ENCODE peak calls at places on chromosome 13, in seven cellular contexts. H is IMR-90, D is suprapubic skin, P is right cardiac atrium, L is cardiac muscle cell, F is mesendoderm, J is heart right ventricle. A is an unnamed sample.

GRCh38 chr13:46321494-46322225 is 65.4 kb downstream of the RUBCNL start:
- DNase-seq in J (peak; percentile 34), P (peak; percentile 79), H (peak; percentile 44), D (no peak), L (peak; percentile 76), F (peak; percentile 73), A (no peak)

GRCh38 chr13:73466561-73466960 is 407.8 kb downstream of the KLF5 start:
- DNase-seq in H (no peak), F (peak; percentile 29), P (no peak), J (no peak), D (no peak), L (no peak), A (no peak)

GRCh38 chr13:78239681-78240080 is 321.1 kb upstream of the EDNRB start:
- DNase-seq in D (no peak), F (peak; percentile 35), H (peak; percentile 1), L (no peak), J (no peak), P (no peak), A (no peak)

GRCh38 chr13:28423010-28423409 is 71.9 kb downstream of the FLT1 start:
- DNase-seq in L (no peak), D (no peak), F (no peak), P (peak; percentile 65), H (no peak), J (peak; percentile 27), A (peak; percentile 47)

GRCh38 chr13:113978741-113979481 is 5.0 kb upstream of the C13orf46 start:
- DNase-seq in P (peak; percentile 29), J (no peak), F (no peak), L (no peak), D (peak; percentile 71), H (no peak), A (no peak)

GRCh38 chr13:20197361-20197834 is 4.7 kb upstream of the GJB2 start:
- DNase-seq in H (peak; percentile 56), D (no peak), J (no peak), P (no peak), F (peak; percentile 37), L (peak; percentile 60), A (no peak)

GRCh38 chr13:54799621-54800226 is 1771.1 kb downstream of the OLFM4 start:
- DNase-seq in P (peak; percentile 38), H (no peak), J (no peak), L (no peak), D (peak; percentile 47), F (no peak), A (no peak)

GRCh38 chr13:99454518-99455183 is 46.6 kb upstream of the TM9SF2 start:
- DNase-seq in F (no peak), D (no peak), H (no peak), J (no peak), L (no peak), P (no peak), A (no peak)

GRCh38 chr13:28792992-28793391 is 27.1 kb upstream of the MTUS2 start:
- DNase-seq in L (no peak), P (no peak), J (no peak), F (no peak), H (peak; percentile 79), D (no peak), A (no peak)

GRCh38 chr13:24557121-24557520 is 44.5 kb upstream of the PARP4 start:
- DNase-seq in F (no peak), L (no peak), D (no peak), J (no peak), H (no peak), P (no peak), A (no peak)

GRCh38 chr13:110308377-110309158 is 1.5 kb downstream of the COL4A2 start:
- DNase-seq in F (peak; percentile 70), L (peak; percentile 34), H (no peak), J (peak; percentile 63), P (peak; percentile 69), D (no peak), A (no peak)

GRCh38 chr13:89550842-89551422 is 1796.6 kb upstream of the MIR17HG start:
- DNase-seq in H (no peak), D (no peak), F (peak; percentile 25), J (no peak), P (no peak), L (no peak), A (no peak)

GRCh38 chr13:41981961-41982723 is 21.2 kb upstream of the VWA8 start:
- DNase-seq in J (no peak), F (no peak), P (no peak), D (no peak), H (peak; percentile 37), L (no peak), A (no peak)

GRCh38 chr13:98507060-98507797 is 69.7 kb downstream of the STK24 start:
- DNase-seq in H (no peak), L (peak; percentile 86), F (peak; percentile 97), D (peak; percentile 80), J (peak; percentile 80), P (peak; percentile 93), A (peak; percentile 61)

GRCh38 chr13:41621716-41622508 is 164.6 kb downstream of the RGCC start:
- DNase-seq in P (no peak), D (no peak), F (peak; percentile 37), H (peak; percentile 58), L (peak; percentile 61), J (no peak), A (no peak)

GRCh38 chr13:23509781-23510543 is 60.2 kb upstream of the TNFRSF19 start:
- DNase-seq in L (peak; percentile 77), P (no peak), H (peak; percentile 94), J (no peak), D (no peak), F (no peak), A (no peak)

GRCh38 chr13:44516771-44517170 is 59.4 kb downstream of the TSC22D1 start:
- DNase-seq in J (no peak), P (no peak), L (no peak), F (peak; percentile 50), D (no peak), H (no peak), A (no peak)

GRCh38 chr13:44244288-44244687 is 129.3 kb upstream of the SERP2 start:
- DNase-seq in D (no peak), J (no peak), P (no peak), L (no peak), H (peak; percentile 81), F (no peak), A (no peak)

GRCh38 chr13:35255241-35255640 is 221.2 kb downstream of the MAB21L1 start:
- DNase-seq in F (no peak), H (no peak), L (no peak), D (no peak), J (no peak), P (peak; percentile 16), A (no peak)

GRCh38 chr13:106331116-106331515 is 204.3 kb downstream of the EFNB2 start:
- DNase-seq in P (no peak), L (no peak), F (no peak), J (no peak), H (no peak), D (no peak), A (no peak)

GRCh38 chr13:28282451-28282850 is 144.1 kb downstream of the PAN3 start:
- DNase-seq in J (no peak), D (no peak), L (no peak), F (no peak), P (no peak), H (no peak), A (no peak)

GRCh38 chr13:100667894-100668293 is 6.7 kb downstream of the TMTC4 start:
- DNase-seq in L (no peak), J (no peak), D (no peak), P (no peak), F (no peak), H (no peak), A (no peak)

GRCh38 chr13:41461527-41462124 is 4.3 kb downstream of the RGCC start:
- DNase-seq in D (no peak), H (no peak), F (no peak), J (no peak), L (no peak), P (no peak), A (no peak)

DNA sequence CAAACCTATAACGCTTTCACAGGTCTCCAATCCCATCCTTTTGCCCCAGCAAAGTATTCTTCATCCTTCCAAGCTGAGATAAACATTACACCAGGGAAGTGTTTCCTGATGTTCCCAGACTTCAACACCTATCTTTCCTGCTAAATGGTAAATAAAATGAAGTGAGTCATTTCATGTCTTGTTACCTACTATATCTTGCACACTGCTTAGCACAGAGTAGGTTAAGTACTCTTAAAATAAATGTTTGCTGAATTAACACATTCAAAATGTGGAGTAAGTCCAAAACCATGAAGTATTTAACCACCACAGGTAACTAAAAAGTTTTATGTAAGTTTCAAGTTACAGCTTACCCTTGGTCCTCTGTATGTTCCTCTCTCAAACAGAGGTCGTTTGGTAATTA is 3.4 kb downstream of the RBM26 start:
- DNase-seq in L (no peak), J (no peak), F (no peak), H (no peak), P (no peak), D (no peak), A (no peak)
- H3K4me3 ChIP-seq in L (peak overlapping the region; percentile 89), J (no peak overlapping the region), F (no peak overlapping the region), H (no peak overlapping the region), P (peak overlapping the region; percentile 39), D (no peak overlapping the region), A (no peak overlapping the region)

DNA sequence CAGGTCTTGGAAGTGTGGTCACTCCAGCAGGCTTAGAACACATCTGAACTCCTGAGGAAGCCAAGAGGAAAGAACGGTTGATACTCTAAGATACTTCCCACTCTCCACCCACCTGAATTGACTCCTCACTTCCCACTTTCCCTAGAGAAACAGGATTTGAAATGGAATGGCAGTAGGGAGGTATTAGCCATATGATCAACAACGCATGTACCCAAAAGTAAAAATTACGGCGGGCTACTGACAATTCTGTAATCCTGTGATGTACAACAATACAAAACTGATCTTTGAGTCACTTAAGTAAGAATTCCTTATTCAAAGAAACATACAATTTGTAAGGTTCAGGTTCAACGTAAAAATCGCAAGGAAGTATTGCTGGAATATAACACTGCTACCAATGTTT is 3.2 kb downstream of the SPRY2 start:
- DNase-seq in D (no peak), J (no peak), L (no peak), H (no peak), P (no peak), F (no peak), A (no peak)
- H3K27ac ChIP-seq in D (peak overlapping the region; percentile 94), J (peak overlapping the region; percentile 99), L (peak overlapping the region; percentile 99), H (peak overlapping the region; percentile 29), P (peak overlapping the region; percentile 85), F (no peak overlapping the region), A (peak overlapping the region; percentile 78)

DNA sequence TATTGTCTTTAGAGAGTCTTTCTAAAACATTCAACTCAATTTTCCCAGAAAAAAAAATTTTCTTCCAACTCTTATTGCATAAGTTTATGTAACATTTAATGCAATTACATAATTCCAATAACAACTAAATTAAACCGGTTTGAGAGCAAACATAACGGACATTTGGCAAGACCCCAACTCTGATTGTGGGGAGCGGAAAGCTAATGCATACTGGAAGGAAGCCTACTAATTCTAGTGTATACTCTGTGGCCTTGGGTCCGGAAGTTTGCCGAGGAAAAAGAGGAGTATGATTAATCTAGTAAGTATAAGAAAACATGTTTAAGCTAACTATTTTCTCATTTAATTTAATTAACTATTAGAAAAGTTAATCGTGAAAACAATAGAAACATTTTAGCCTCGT is 21.3 kb upstream of the MIR17HG start:
- DNase-seq in F (no peak), J (no peak), P (no peak), D (no peak), L (no peak), H (no peak), A (no peak)
- H3K4me3 ChIP-seq in F (no peak overlapping the region), J (no peak overlapping the region), P (no peak overlapping the region), D (no peak overlapping the region), L (no peak overlapping the region), H (no peak overlapping the region), A (no peak overlapping the region)

DNA sequence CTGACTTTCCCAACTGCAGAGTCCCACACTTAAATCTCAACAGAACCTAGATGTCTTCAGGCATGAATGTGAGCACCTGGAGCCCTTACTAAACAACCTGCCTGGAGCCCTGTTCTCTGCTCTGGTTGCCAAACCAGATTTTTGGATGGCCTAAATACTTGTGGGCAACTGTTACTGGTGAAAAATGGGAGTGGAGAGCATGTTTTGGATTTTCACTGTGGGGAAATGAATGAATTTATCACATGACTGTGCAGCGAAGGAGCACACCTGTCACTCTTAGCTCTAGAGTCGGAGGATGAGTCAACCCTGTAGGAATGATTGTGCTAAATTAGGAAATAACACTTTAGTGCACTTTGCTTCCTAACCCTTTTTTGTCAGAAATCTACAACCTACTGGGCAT is 30.3 kb downstream of the SHISA2 start:
- DNase-seq in J (no peak), L (no peak), D (no peak), F (no peak), H (no peak), P (no peak), A (no peak)
- H3K27ac ChIP-seq in J (no peak overlapping the region), L (peak overlapping the region; percentile 94), D (no peak overlapping the region), F (no peak overlapping the region), H (no peak overlapping the region), P (no peak overlapping the region), A (no peak overlapping the region)

A was measured in lung.